ENCODE peak calls at places on chromosomes 1 and 21, in seven cellular contexts. R, E, H, V, W, J and P are unnamed samples.

GRCh38 chr1:42784946-42785693 is at the start of gene TMEM269:
- DNase-seq in R (peak; percentile 65), E (no peak), H (no peak), V (no peak), W (peak; percentile 55), J (no peak), P (peak; percentile 26)

GRCh38 chr1:232966663-232967062 is 16.3 kb downstream of the NTPCR start:
- DNase-seq in R (no peak), E (no peak), H (no peak), V (no peak), W (no peak), J (no peak), P (no peak)

GRCh38 chr1:218705391-218705790 is 360.3 kb downstream of the TGFB2 start:
- DNase-seq in R (no peak), E (peak; percentile 79), H (no peak), V (no peak), W (no peak), J (no peak), P (no peak)

GRCh38 chr1:247182994-247183393 is 11.2 kb upstream of the ZNF124 start:
- DNase-seq in R (no peak), E (no peak), H (no peak), V (no peak), W (no peak), J (no peak), P (no peak)

GRCh38 chr1:176692431-176692830 is 229.5 kb downstream of the PAPPA2 start:
- DNase-seq in R (no peak), E (no peak), H (no peak), V (no peak), W (no peak), J (peak; percentile 93), P (no peak)

GRCh38 chr1:225651872-225652725 is 824 bp downstream of the ENAH start:
- DNase-seq in R (no peak), E (peak; percentile 47), H (no peak), V (peak; percentile 35), W (no peak), J (peak; percentile 27), P (no peak)

GRCh38 chr1:69911301-69911801 is 294.0 kb downstream of the LRRC40 start:
- DNase-seq in R (no peak), E (peak; percentile 84), H (peak; percentile 3), V (no peak), W (no peak), J (no peak), P (no peak)

GRCh38 chr1:159212596-159212995 is 7.9 kb downstream of the ACKR1 start:
- DNase-seq in R (no peak), E (no peak), H (no peak), V (no peak), W (no peak), J (no peak), P (no peak)

GRCh38 chr1:66244429-66244828 is 289.5 kb upstream of the SGIP1 start:
- DNase-seq in R (no peak), E (peak; percentile 85), H (no peak), V (no peak), W (no peak), J (no peak), P (no peak)

GRCh38 chr21:15243356-15243755 is 178.6 kb upstream of the NRIP1 start:
- DNase-seq in R (no peak), E (no peak), H (no peak), V (no peak), W (no peak), J (no peak), P (no peak)

GRCh38 chr1:75092141-75092540 is 42.0 kb upstream of the LHX8 start:
- DNase-seq in R (no peak), E (peak; percentile 41), H (no peak), V (no peak), W (no peak), J (no peak), P (no peak)

GRCh38 chr1:212915245-212916091 is 34.9 kb upstream of the VASH2 start:
- DNase-seq in R (no peak), E (peak; percentile 18), H (peak; percentile 43), V (no peak), W (no peak), J (peak; percentile 69), P (no peak)

GRCh38 chr1:109897244-109897955 is 13.2 kb upstream of the CSF1 start:
- DNase-seq in R (no peak), E (no peak), H (no peak), V (no peak), W (no peak), J (no peak), P (no peak)

GRCh38 chr1:17828991-17829390 is 73.9 kb downstream of the ACTL8 start:
- DNase-seq in R (no peak), E (no peak), H (no peak), V (no peak), W (no peak), J (no peak), P (no peak)

GRCh38 chr1:32798679-32799416 is 18.3 kb downstream of the YARS1 start:
- DNase-seq in R (no peak), E (peak; percentile 79), H (no peak), V (no peak), W (peak; percentile 46), J (no peak), P (no peak)

GRCh38 chr21:45836694-45837670 is 144.6 kb upstream of the COL6A1 start:
- DNase-seq in R (no peak), E (no peak), H (no peak), V (no peak), W (no peak), J (no peak), P (no peak)

GRCh38 chr1:241715956-241716355 is 63.9 kb downstream of the WDR64 start:
- DNase-seq in R (no peak), E (no peak), H (no peak), V (no peak), W (no peak), J (no peak), P (no peak)

GRCh38 chr1:182235604-182235951 is 156.0 kb downstream of the GLUL start:
- DNase-seq in R (no peak), E (no peak), H (no peak), V (no peak), W (no peak), J (no peak), P (no peak)

GRCh38 chr1:113975211-113975895 is 3.9 kb upstream of the OLFML3 start:
- DNase-seq in R (no peak), E (peak; percentile 30), H (no peak), V (no peak), W (peak; percentile 28), J (no peak), P (no peak)

GRCh38 chr1:214427871-214428277 is 123.5 kb downstream of the PTPN14 start:
- DNase-seq in R (peak; percentile 66), E (peak; percentile 100), H (peak; percentile 76), V (no peak), W (peak; percentile 80), J (no peak), P (peak; percentile 76)

GRCh38 chr1:28737245-28738137 is 751 bp downstream of the YTHDF2 start:
- DNase-seq in R (peak; percentile 58), E (peak; percentile 52), H (no peak), V (peak; percentile 63), W (peak; percentile 46), J (peak; percentile 50), P (no peak)

GRCh38 chr1:188128761-188129160 is 1300.0 kb downstream of the PLA2G4A start:
- DNase-seq in R (no peak), E (peak; percentile 74), H (no peak), V (no peak), W (no peak), J (no peak), P (no peak)

GRCh38 chr1:209613351-209614150 is 30.0 kb downstream of the CAMK1G start:
- DNase-seq in R (no peak), E (no peak), H (no peak), V (no peak), W (no peak), J (peak; percentile 95), P (no peak)